ENCODE peak calls at places on chromosomes 13 and 19, in ten cellular contexts. E is central memory CD8-positive, alpha-beta T cell; F is stimulated activated naive CD8-positive, alpha-beta T cell treated with anti-CD3 and anti-CD28 coated beads, Interleukin-15, Interleukin-2, amounts not matched to agents 100 U/mL and 50 U/mL, for 24 hours; S is COR-L47; Q is NAMALWA; V is bronchial epithelial cell; J is astrocyte of the spinal cord; M is stimulated activated CD8-positive, alpha-beta memory T cell treated with anti-CD3 and anti-CD28 coated beads, Interleukin-7, amount 100 ng/mL, for 48 hours; D is upper lobe of left lung; Y is lower leg skin. A is an unnamed sample.

GRCh38 chr19:50362030-50362412 is 3.4 kb downstream of the NAPSA start:
- DNase-seq in E (no peak), F (no peak), S (no peak), Q (no peak), V (no peak), J (no peak), M (no peak), D (no peak), Y (no peak), A (no peak)

GRCh38 chr13:27170221-27170520 is 1.4 kb downstream of the USP12 start:
- DNase-seq in E (no peak), F (no peak), S (no peak), Q (peak; percentile 67), V (peak; percentile 72), J (no peak), M (no peak), D (no peak), Y (no peak), A (no peak)

GRCh38 chr13:113765241-113765910 is 6.3 kb downstream of the TMEM255B start:
- DNase-seq in E (no peak), F (no peak), S (peak; percentile 31), Q (no peak), V (no peak), J (no peak), M (no peak), D (no peak), Y (no peak), A (no peak)

GRCh38 chr13:76929320-76929719 is 19.0 kb upstream of the ACOD1 start:
- DNase-seq in E (no peak), F (no peak), S (no peak), Q (no peak), V (no peak), J (no peak), M (no peak), D (no peak), Y (no peak), A (no peak)

GRCh38 chr13:99501952-99502310 is 659 bp downstream of the TM9SF2 start:
- DNase-seq in E (no peak), F (no peak), S (no peak), Q (peak; percentile 63), V (no peak), J (no peak), M (no peak), D (no peak), Y (no peak), A (peak; percentile 35)

GRCh38 chr13:52738719-52739467 is 727 bp downstream of the CNMD start:
- DNase-seq in E (no peak), F (peak; percentile 58), S (no peak), Q (no peak), V (no peak), J (no peak), M (no peak), D (peak; percentile 86), Y (no peak), A (peak; percentile 3)

GRCh38 chr13:99403458-99403971 is 96.3 kb upstream of the GPR183 start:
- DNase-seq in E (no peak), F (peak; percentile 51), S (no peak), Q (no peak), V (no peak), J (no peak), M (no peak), D (no peak), Y (no peak), A (no peak)

GRCh38 chr13:32427852-32428580 is at the start of gene N4BP2L1:
- DNase-seq in E (peak; percentile 65), F (peak; percentile 94), S (peak; percentile 65), Q (peak; percentile 82), V (no peak), J (peak; percentile 31), M (peak; percentile 70), D (peak; percentile 91), Y (peak; percentile 79), A (peak; percentile 50)

GRCh38 chr13:38648912-38649311 is 38.0 kb upstream of the FREM2 start:
- DNase-seq in E (no peak), F (no peak), S (no peak), Q (no peak), V (no peak), J (no peak), M (no peak), D (no peak), Y (no peak), A (no peak)

GRCh38 chr13:50645092-50645491 is 198.4 kb downstream of the DLEU7 start:
- DNase-seq in E (no peak), F (no peak), S (no peak), Q (no peak), V (peak; percentile 84), J (peak; percentile 49), M (no peak), D (no peak), Y (no peak), A (no peak)

GRCh38 chr19:37718357-37718756 is 1.2 kb downstream of the ZNF607 start:
- DNase-seq in E (no peak), F (no peak), S (no peak), Q (peak; percentile 4), V (peak; percentile 2), J (no peak), M (no peak), D (no peak), Y (no peak), A (no peak)

GRCh38 chr19:8614455-8614854 is 3.9 kb upstream of the ADAMTS10 start:
- DNase-seq in E (no peak), F (no peak), S (no peak), Q (no peak), V (no peak), J (no peak), M (no peak), D (no peak), Y (no peak), A (no peak)

GRCh38 chr13:44747179-44747578 is 171.0 kb upstream of the TSC22D1 start:
- DNase-seq in E (no peak), F (no peak), S (no peak), Q (no peak), V (no peak), J (no peak), M (no peak), D (no peak), Y (no peak), A (no peak)

GRCh38 chr19:33216198-33216830 is 9.3 kb downstream of the SLC7A10 start:
- DNase-seq in E (no peak), F (no peak), S (no peak), Q (peak; percentile 13), V (no peak), J (no peak), M (no peak), D (no peak), Y (no peak), A (no peak)

GRCh38 chr19:16062789-16063188 is 13.5 kb upstream of the TPM4 start:
- DNase-seq in E (peak; percentile 72), F (peak; percentile 74), S (no peak), Q (peak; percentile 75), V (no peak), J (no peak), M (no peak), D (no peak), Y (no peak), A (peak; percentile 56)

GRCh38 chr19:14361824-14362223 is 19.4 kb upstream of the ADGRE5 start:
- DNase-seq in E (no peak), F (peak; percentile 57), S (no peak), Q (peak; percentile 68), V (no peak), J (no peak), M (no peak), D (no peak), Y (no peak), A (peak; percentile 63)

GRCh38 chr19:53254451-53255341 is at the start of gene ZNF677:
- DNase-seq in E (peak; percentile 49), F (peak; percentile 81), S (no peak), Q (no peak), V (peak; percentile 59), J (peak; percentile 86), M (peak; percentile 66), D (peak; percentile 95), Y (peak; percentile 90), A (peak; percentile 91)

GRCh38 chr13:111049791-111050538 is 65.1 kb upstream of the ARHGEF7 start:
- DNase-seq in E (no peak), F (peak; percentile 11), S (no peak), Q (no peak), V (peak; percentile 14), J (peak; percentile 29), M (no peak), D (no peak), Y (no peak), A (peak; percentile 11)

GRCh38 chr19:49677232-49677881 is at the start of gene PRMT1:
- DNase-seq in E (no peak), F (peak; percentile 66), S (peak; percentile 65), Q (peak; percentile 85), V (no peak), J (no peak), M (no peak), D (peak; percentile 94), Y (no peak), A (no peak)

GRCh38 chr19:40594251-40594650 is 6.9 kb upstream of the LTBP4 start:
- DNase-seq in E (no peak), F (no peak), S (peak; percentile 40), Q (no peak), V (no peak), J (no peak), M (no peak), D (no peak), Y (no peak), A (no peak)

GRCh38 chr19:18322318-18322758 is 538 bp downstream of the LSM4 start:
- DNase-seq in E (no peak), F (peak; percentile 69), S (peak; percentile 44), Q (peak; percentile 78), V (peak; percentile 55), J (peak; percentile 59), M (no peak), D (no peak), Y (no peak), A (peak; percentile 60)

GRCh38 chr13:32254416-32254815 is 60.7 kb downstream of the ZAR1L start:
- DNase-seq in E (no peak), F (no peak), S (no peak), Q (no peak), V (peak; percentile 10), J (no peak), M (no peak), D (no peak), Y (no peak), A (peak; percentile 20)

GRCh38 chr13:87622921-87623320 is 48.2 kb upstream of the SLITRK5 start:
- DNase-seq in E (no peak), F (no peak), S (no peak), Q (no peak), V (no peak), J (peak; percentile 73), M (no peak), D (no peak), Y (no peak), A (no peak)

GRCh38 chr19:17860331-17860992 is 752 bp downstream of the RPL18A start:
- DNase-seq in E (no peak), F (no peak), S (no peak), Q (peak; percentile 26), V (no peak), J (no peak), M (no peak), D (no peak), Y (no peak), A (no peak)

GRCh38 chr13:30412351-30412750 is 9.9 kb upstream of the UBE2L5 start:
- DNase-seq in E (no peak), F (no peak), S (no peak), Q (no peak), V (no peak), J (no peak), M (no peak), D (no peak), Y (no peak), A (no peak)

GRCh38 chr19:40671404-40671803 is 19.0 kb downstream of the NUMBL start:
- DNase-seq in E (no peak), F (no peak), S (no peak), Q (no peak), V (no peak), J (no peak), M (no peak), D (no peak), Y (no peak), A (no peak)

GRCh38 chr13:67235265-67235664 is 5.1 kb upstream of the PCDH9 start:
- DNase-seq in E (no peak), F (no peak), S (no peak), Q (no peak), V (no peak), J (no peak), M (no peak), D (no peak), Y (no peak), A (no peak)

GRCh38 chr13:108915095-108915633 is 285.8 kb downstream of the MYO16 start:
- DNase-seq in E (no peak), F (no peak), S (no peak), Q (no peak), V (peak; percentile 34), J (peak; percentile 65), M (no peak), D (no peak), Y (no peak), A (peak; percentile 38)